ENCODE peak calls at places on chromosomes 1 and 21, in ten cellular contexts. C is psoas muscle, A is thyroid gland, T is HepG2, Y is mucosa of descending colon, I is tibial artery, Q is thoracic aorta, D is lower lobe of right lung, E is iPS DF 6.9, U is aorta. P is an unnamed sample.
A peak's percentile ranks its signal among the peaks of the same experiment; 100 is the strongest.

GRCh38 chr1:92408825-92409224 is 77.9 kb downstream of the GFI1 start:
- DNase-seq in C (no peak), A (no peak), T (no peak), Y (no peak), I (no peak), Q (no peak), D (no peak), E (no peak), U (no peak), P (no peak)

GRCh38 chr1:215004121-215004837 is 78.3 kb upstream of the KCNK2 start:
- DNase-seq in C (no peak), A (no peak), T (no peak), Y (no peak), I (no peak), Q (no peak), D (no peak), E (no peak), U (no peak), P (no peak)

GRCh38 chr21:33401617-33401967 is 1.6 kb upstream of the IFNGR2 start:
- DNase-seq in C (no peak), A (no peak), T (no peak), Y (no peak), I (no peak), Q (no peak), D (no peak), E (no peak), U (peak; percentile 50), P (no peak)

GRCh38 chr1:227273557-227273956 is 44.7 kb downstream of the CDC42BPA start:
- DNase-seq in C (no peak), A (no peak), T (peak; percentile 46), Y (no peak), I (no peak), Q (no peak), D (no peak), E (peak; percentile 33), U (no peak), P (no peak)

GRCh38 chr21:38958940-38959685 is 153.4 kb downstream of the ETS2 start:
- DNase-seq in C (peak; percentile 24), A (no peak), T (peak; percentile 62), Y (no peak), I (peak; percentile 29), Q (no peak), D (no peak), E (no peak), U (no peak), P (no peak)

GRCh38 chr1:116971965-116972675 is 29.4 kb upstream of the CD101 start:
- DNase-seq in C (no peak), A (no peak), T (no peak), Y (no peak), I (no peak), Q (no peak), D (no peak), E (no peak), U (no peak), P (no peak)

GRCh38 chr1:52057245-52057644 is 1.1 kb downstream of the BTF3L4 start:
- DNase-seq in C (no peak), A (no peak), T (no peak), Y (no peak), I (no peak), Q (no peak), D (no peak), E (no peak), U (no peak), P (no peak)

GRCh38 chr1:17370618-17371017 is 1.4 kb upstream of the PADI6 start:
- DNase-seq in C (no peak), A (no peak), T (peak; percentile 25), Y (no peak), I (no peak), Q (no peak), D (no peak), E (no peak), U (no peak), P (no peak)

GRCh38 chr1:119372493-119373086 is 4.0 kb downstream of the HAO2 start:
- DNase-seq in C (no peak), A (peak; percentile 21), T (peak; percentile 70), Y (no peak), I (no peak), Q (no peak), D (no peak), E (peak; percentile 64), U (no peak), P (no peak)

GRCh38 chr1:111882986-111883560 is 106.4 kb downstream of the KCND3 start:
- DNase-seq in C (no peak), A (peak; percentile 62), T (no peak), Y (no peak), I (no peak), Q (no peak), D (no peak), E (no peak), U (no peak), P (no peak)

GRCh38 chr1:209937996-209938959 is at the start of gene SYT14:
- DNase-seq in C (peak; percentile 21), A (peak; percentile 77), T (no peak), Y (no peak), I (no peak), Q (no peak), D (no peak), E (no peak), U (no peak), P (peak; percentile 30)

GRCh38 chr1:61130338-61131000 is 48.1 kb downstream of the NFIA start:
- DNase-seq in C (no peak), A (no peak), T (no peak), Y (no peak), I (no peak), Q (no peak), D (no peak), E (no peak), U (no peak), P (no peak)

GRCh38 chr21:44347911-44348451 is 5.4 kb upstream of the TRPM2 start:
- DNase-seq in C (no peak), A (peak; percentile 89), T (no peak), Y (peak; percentile 40), I (no peak), Q (no peak), D (peak; percentile 79), E (no peak), U (no peak), P (no peak)

GRCh38 chr1:151408891-151409290 is 9.5 kb downstream of the PSMB4 start:
- DNase-seq in C (no peak), A (no peak), T (no peak), Y (no peak), I (no peak), Q (no peak), D (no peak), E (no peak), U (no peak), P (no peak)
- H3K36me3 ChIP-seq in C (peaks cover 99% of the 10 kb centered on the region), A (peaks cover 79% of the 10 kb centered on the region), T (peaks cover 29% of the 10 kb centered on the region), Y (peaks cover 16% of the 10 kb centered on the region), I (peaks cover 98% of the 10 kb centered on the region), Q (peaks cover 67% of the 10 kb centered on the region), D (peaks cover 98% of the 10 kb centered on the region), E (peaks cover 33% of the 10 kb centered on the region), U (peaks cover 16% of the 10 kb centered on the region), P (peaks cover 89% of the 10 kb centered on the region)

GRCh38 chr1:225865514-225865913 is 16.7 kb downstream of the TMEM63A start:
- DNase-seq in C (no peak), A (no peak), T (no peak), Y (peak; percentile 49), I (no peak), Q (no peak), D (no peak), E (no peak), U (no peak), P (no peak)
- H3K36me3 ChIP-seq in C (peaks cover 99% of the 10 kb centered on the region), A (peaks cover 52% of the 10 kb centered on the region), T (peaks cover 25% of the 10 kb centered on the region), Y (peaks cover 3% of the 10 kb centered on the region), I (peaks cover 100% of the 10 kb centered on the region), Q (peaks cover 60% of the 10 kb centered on the region), D (peaks cover 98% of the 10 kb centered on the region), E (peaks cover 36% of the 10 kb centered on the region), U (peaks cover 16% of the 10 kb centered on the region), P (no peaks in the 10 kb centered on the region)

DNA sequence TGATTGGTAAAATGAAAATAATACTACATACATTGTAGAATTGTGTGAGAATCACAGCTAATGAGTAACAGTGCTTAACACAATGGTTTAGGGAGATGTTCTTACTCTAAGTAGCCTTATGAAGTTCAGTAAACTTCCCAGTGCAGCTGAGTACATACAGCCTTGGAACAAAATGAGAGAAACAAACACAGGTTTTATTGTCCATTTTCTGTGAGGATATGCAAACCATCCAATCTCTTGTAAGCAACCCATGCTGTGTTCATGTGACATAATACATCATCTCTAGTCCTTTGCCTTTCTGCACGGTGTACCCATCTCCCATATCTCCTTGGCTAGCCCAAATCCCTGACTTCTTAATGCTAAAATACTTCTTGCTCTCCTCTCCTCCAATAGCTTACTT is 14.6 kb upstream of the STRIP1 start:
- DNase-seq in C (no peak), A (no peak), T (no peak), Y (no peak), I (no peak), Q (no peak), D (no peak), E (no peak), U (no peak), P (no peak)
- H3K36me3 ChIP-seq in C (peaks cover 100% of the 10 kb centered on the region), A (peaks cover 81% of the 10 kb centered on the region), T (peaks cover 29% of the 10 kb centered on the region), Y (peaks cover 21% of the 10 kb centered on the region), I (peaks cover 94% of the 10 kb centered on the region), Q (peaks cover 73% of the 10 kb centered on the region), D (peaks cover 100% of the 10 kb centered on the region), E (peaks cover 27% of the 10 kb centered on the region), U (peaks cover 29% of the 10 kb centered on the region), P (peaks cover 79% of the 10 kb centered on the region)

GRCh38 chr1:230080834-230081233 is 13.8 kb downstream of the GALNT2 start:
- DNase-seq in C (no peak), A (no peak), T (no peak), Y (no peak), I (no peak), Q (no peak), D (no peak), E (no peak), U (no peak), P (no peak)
- H3K36me3 ChIP-seq in C (no peaks in the 10 kb centered on the region), A (no peaks in the 10 kb centered on the region), T (peaks cover 1% of the 10 kb centered on the region), Y (no peaks in the 10 kb centered on the region), I (no peaks in the 10 kb centered on the region), Q (no peaks in the 10 kb centered on the region), D (no peaks in the 10 kb centered on the region), E (no peaks in the 10 kb centered on the region), U (no peaks in the 10 kb centered on the region), P (no peaks in the 10 kb centered on the region)

GRCh38 chr1:68196676-68197075 is 35.6 kb downstream of the WLS start:
- DNase-seq in C (no peak), A (no peak), T (no peak), Y (no peak), I (no peak), Q (no peak), D (no peak), E (no peak), U (no peak), P (no peak)
- H3K36me3 ChIP-seq in C (peaks cover 6% of the 10 kb centered on the region), A (no peaks in the 10 kb centered on the region), T (no peaks in the 10 kb centered on the region), Y (no peaks in the 10 kb centered on the region), I (no peaks in the 10 kb centered on the region), Q (no peaks in the 10 kb centered on the region), D (peaks cover 2% of the 10 kb centered on the region), E (no peaks in the 10 kb centered on the region), U (peaks cover 2% of the 10 kb centered on the region), P (peaks cover 17% of the 10 kb centered on the region)